ENCODE peak calls at places on chromosomes 13 and 19, in five cellular contexts. G is GM23338, J is astrocyte, V is neural progenitor cell, F is HCT116. W is an unnamed sample.

GRCh38 chr13:103403148-103403740 is 337.0 kb upstream of the SLC10A2 start:
- DNase-seq in G (no peak), V (no peak), F (no peak), J (no peak), W (no peak)

GRCh38 chr19:11090264-11091032 is 1.2 kb downstream of the LDLR start:
- DNase-seq in V (peak; percentile 99), G (peak; percentile 98), J (peak; percentile 87), F (peak; percentile 86), W (peak; percentile 96)

GRCh38 chr19:43489979-43490599 is 14.5 kb downstream of the PHLDB3 start:
- DNase-seq in F (no peak), V (no peak), G (no peak), J (no peak), W (no peak)

GRCh38 chr19:7888145-7888825 is at the start of gene LRRC8E:
- DNase-seq in G (peak; percentile 92), V (peak; percentile 83), J (peak; percentile 49), F (no peak), W (peak; percentile 99)

GRCh38 chr13:45328661-45329105 is 12.3 kb downstream of the TPT1 start:
- DNase-seq in G (no peak), F (no peak), V (no peak), J (peak; percentile 92), W (peak; percentile 51)

GRCh38 chr19:3358392-3358918 is 7.9 kb upstream of the NFIC start:
- DNase-seq in J (no peak), F (no peak), G (no peak), V (peak; percentile 39), W (no peak)

GRCh38 chr13:43085545-43085944 is 62.2 kb downstream of the DNAJC15 start:
- DNase-seq in G (peak; percentile 43), V (no peak), F (peak; percentile 16), J (peak; percentile 14), W (peak; percentile 34)

GRCh38 chr13:90311929-90312328 is 1035.6 kb upstream of the MIR17HG start:
- DNase-seq in V (no peak), F (no peak), J (no peak), G (no peak), W (no peak)

GRCh38 chr13:65414187-65414586 is 1815.9 kb downstream of the PCDH9 start:
- DNase-seq in F (no peak), V (no peak), G (no peak), J (no peak), W (no peak)

GRCh38 chr19:42289556-42290041 is 12.3 kb upstream of the PRR19 start:
- DNase-seq in F (no peak), J (no peak), G (no peak), V (no peak), W (no peak)

GRCh38 chr19:42290136-42290522 is 11.8 kb upstream of the PRR19 start:
- DNase-seq in J (no peak), F (no peak), G (no peak), V (no peak), W (no peak)

GRCh38 chr19:42292042-42292960 is 9.6 kb upstream of the PRR19 start:
- DNase-seq in F (no peak), J (no peak), V (no peak), G (no peak), W (no peak)

GRCh38 chr19:42291437-42291815 is 10.5 kb upstream of the PRR19 start:
- DNase-seq in V (no peak), J (no peak), G (peak; percentile 61), F (no peak), W (peak; percentile 88)

DNA sequence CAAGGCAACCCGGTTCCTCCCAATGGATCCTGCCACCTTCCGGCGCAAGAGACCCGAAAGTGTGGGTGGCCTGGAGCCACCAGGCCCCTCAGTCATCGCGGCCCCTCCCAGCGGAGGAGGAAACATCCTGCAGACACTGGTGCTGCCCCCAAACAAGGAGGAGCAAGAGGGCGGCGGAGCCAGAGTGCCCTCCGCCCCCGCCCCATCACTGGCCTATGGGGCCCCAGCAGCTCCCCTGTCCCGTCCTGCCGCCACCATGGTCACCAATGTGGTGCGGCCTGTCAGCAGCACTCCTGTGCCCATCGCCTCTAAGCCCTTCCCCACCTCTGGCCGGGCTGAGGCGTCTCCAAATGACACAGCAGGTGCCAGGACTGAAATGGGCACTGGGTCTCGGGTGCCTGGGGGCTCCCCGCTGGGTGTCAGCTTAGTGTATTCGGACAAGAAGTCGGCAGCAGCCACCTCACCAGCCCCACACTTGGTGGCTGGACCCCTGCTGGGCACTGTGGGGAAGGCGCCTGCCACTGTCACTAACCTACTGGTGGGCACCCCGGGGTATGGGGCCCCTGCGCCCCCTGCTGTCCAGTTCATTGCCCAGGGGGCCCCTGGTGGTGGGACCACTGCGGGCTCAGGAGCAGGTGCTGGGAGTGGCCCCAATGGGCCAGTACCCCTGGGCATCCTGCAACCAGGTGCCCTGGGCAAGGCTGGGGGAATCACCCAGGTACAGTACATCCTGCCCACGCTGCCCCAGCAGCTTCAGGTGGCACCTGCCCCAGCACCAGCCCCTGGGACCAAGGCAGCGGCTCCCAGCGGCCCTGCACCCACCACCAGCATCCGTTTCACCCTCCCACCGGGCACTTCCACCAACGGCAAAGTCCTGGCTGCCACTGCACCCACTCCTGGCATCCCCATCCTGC is 11.2 kb upstream of the PRR19 start:
- DNase-seq in G (peak; percentile 44), J (no peak), V (peak; percentile 43), F (no peak), W (peak; percentile 97)
- H3K4me3 ChIP-seq in G (no peak overlapping the region), J (no peak overlapping the region), V (no peak overlapping the region), F (no peak overlapping the region), W (no peak overlapping the region)

DNA sequence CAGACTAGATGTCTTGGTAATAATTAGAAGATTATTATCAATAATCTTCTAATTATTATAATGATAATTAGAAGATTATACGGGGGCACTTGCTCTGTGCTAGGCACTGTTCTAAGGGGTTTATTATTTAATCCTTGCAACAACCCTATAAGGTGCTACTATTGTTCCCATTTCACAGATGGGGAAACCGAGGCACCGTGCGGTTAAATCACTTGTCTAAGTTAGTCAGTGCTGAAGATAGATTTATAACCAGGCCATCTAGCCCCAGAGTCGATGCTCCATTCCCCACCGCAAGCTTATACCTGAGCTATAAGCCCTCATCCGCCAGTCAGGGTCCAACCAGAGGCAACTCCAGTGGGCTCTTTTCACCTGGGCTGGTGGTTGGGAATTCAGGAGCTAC is 2.0 kb upstream of the ACP7 start:
- DNase-seq in J (no peak), G (no peak), V (no peak), F (no peak), W (no peak)
- H3K4me2 ChIP-seq in J (no peak overlapping the region), G (no peak overlapping the region), V (no peak overlapping the region), F (peak overlapping the region; percentile 92), W (no peak overlapping the region)

DNA sequence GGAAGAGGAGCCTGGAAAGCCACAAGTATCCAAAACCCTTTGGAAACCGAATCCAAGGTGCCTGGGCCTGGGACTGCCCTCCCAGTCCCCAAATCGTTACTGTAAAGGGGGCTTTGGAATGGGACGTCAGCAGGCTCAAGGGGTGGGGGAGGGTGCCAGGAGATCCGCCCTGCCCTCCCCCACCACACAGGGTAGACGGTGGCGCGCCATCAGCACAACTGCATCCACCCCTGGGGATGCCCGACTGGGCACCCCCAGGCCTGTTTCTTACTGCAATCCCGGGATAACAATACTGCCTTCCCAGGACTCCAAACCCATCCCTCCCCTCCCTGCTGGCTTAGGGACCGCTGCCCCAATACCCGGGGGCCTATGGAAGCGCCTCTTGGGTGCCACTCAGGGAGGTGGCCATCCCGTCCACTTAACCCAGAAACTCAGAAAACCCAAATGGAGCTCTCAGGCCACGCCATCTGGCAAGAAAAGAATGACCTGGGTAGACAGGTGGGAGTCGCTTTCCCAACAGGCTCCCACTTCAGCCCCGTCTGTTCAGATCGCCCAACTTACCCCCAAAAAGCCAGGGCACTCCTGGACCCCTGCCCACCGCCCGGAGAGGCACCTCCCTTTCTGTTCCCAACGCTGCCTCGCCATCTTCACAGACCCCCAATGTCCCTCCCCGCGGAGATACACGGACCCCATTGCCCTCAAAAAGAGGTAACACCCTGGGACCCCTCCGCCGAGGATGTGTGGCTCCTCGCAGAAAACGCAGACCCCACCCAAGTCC is 2.4 kb downstream of the KLF16 start:
- DNase-seq in G (no peak), V (no peak), J (no peak), F (no peak), W (no peak)
- H3K4me3 ChIP-seq in G (peak overlapping the region; percentile 94), V (peak overlapping the region; percentile 68), J (peak overlapping the region; percentile 86), F (peak overlapping the region; percentile 94), W (peak overlapping the region; percentile 89)

GRCh38 chr13:51675877-51676276 is 91.6 kb downstream of the WDFY2 start:
- DNase-seq in F (no peak), J (no peak), G (peak; percentile 25), V (no peak), W (no peak)

GRCh38 chr13:51676739-51677138 is 92.5 kb downstream of the WDFY2 start:
- DNase-seq in G (no peak), V (no peak), F (no peak), J (no peak), W (no peak)

GRCh38 chr13:51682691-51683090 is 98.4 kb downstream of the WDFY2 start:
- DNase-seq in V (no peak), F (no peak), G (no peak), J (no peak), W (no peak)

GRCh38 chr13:51681037-51681678 is 96.9 kb downstream of the WDFY2 start:
- DNase-seq in J (peak; percentile 86), F (no peak), V (no peak), G (no peak), W (no peak)

GRCh38 chr13:51679616-51680015 is 95.4 kb downstream of the WDFY2 start:
- DNase-seq in G (no peak), V (no peak), J (peak; percentile 27), F (no peak), W (no peak)
- H3K4me2 ChIP-seq in G (no peak overlapping the region), V (no peak overlapping the region), J (no peak overlapping the region), F (no peak overlapping the region), W (no peak overlapping the region)

GRCh38 chr19:45404557-45405434 is at the start of gene PPP1R13L:
- DNase-seq in V (peak; percentile 86), G (peak; percentile 97), J (peak; percentile 68), F (peak; percentile 96), W (peak; percentile 68)

GRCh38 chr19:45403781-45404556 is 900 bp downstream of the PPP1R13L start:
- DNase-seq in V (peak; percentile 77), F (no peak), J (no peak), G (peak; percentile 95), W (peak; percentile 73)

GRCh38 chr19:45401815-45402468 is 2.9 kb downstream of the PPP1R13L start:
- DNase-seq in V (no peak), J (no peak), F (no peak), G (no peak), W (no peak)

GRCh38 chr19:45402469-45403070 is 2.3 kb downstream of the PPP1R13L start:
- DNase-seq in F (no peak), G (peak; percentile 88), V (peak; percentile 81), J (no peak), W (peak; percentile 91)

GRCh38 chr19:45403272-45403671 is 1.6 kb downstream of the PPP1R13L start:
- DNase-seq in F (no peak), J (no peak), G (no peak), V (no peak), W (no peak)
- H3K4me3 ChIP-seq in F (peak overlapping the region; percentile 83), J (peak overlapping the region; percentile 90), G (peak overlapping the region; percentile 88), V (no peak overlapping the region), W (no peak overlapping the region)

DNA sequence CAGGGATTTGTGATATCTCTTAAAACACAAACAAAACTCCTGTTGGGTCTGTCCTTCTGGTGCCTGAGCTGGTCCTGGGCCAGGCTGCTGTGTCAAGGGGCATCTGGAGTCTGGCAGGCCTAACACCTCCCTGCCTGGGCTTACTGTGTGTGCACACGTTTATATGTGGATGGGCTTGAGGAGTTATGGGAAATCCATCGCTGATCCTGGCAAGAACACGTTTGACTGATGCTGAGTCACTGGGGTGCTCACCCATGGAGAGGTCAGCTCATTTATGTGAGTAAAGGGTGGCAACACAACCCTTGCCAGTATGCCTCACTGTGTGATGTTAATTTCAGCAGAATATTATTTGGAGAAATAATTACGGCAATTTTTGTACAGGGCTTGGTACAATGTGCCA is 44.5 kb upstream of the PCDH8 start:
- DNase-seq in G (no peak), F (no peak), V (no peak), J (no peak), W (no peak)
- H3K4me2 ChIP-seq in G (no peak overlapping the region), F (no peak overlapping the region), V (no peak overlapping the region), J (no peak overlapping the region), W (no peak overlapping the region)